ENCODE peak calls at places on chromosome 1, in four cellular contexts. L is activated B cell treated with CpG ODN at 0.5 μM for 24 hours, D is NCI-H1436, Y is tibial nerve. Z is an unnamed sample.

GRCh38 chr1:165364432-165365133 is 8.1 kb upstream of the LMX1A start:
- DNase-seq in L (no peak), D (no peak), Y (peak), Z (no peak)

GRCh38 chr1:210951279-210951678 is 182.7 kb downstream of the KCNH1 start:
- DNase-seq in L (no peak), Y (no peak), D (no peak), Z (no peak)

GRCh38 chr1:25222606-25223005 is 9.7 kb downstream of the SYF2 start:
- DNase-seq in Y (no peak), D (no peak), L (no peak), Z (no peak)

GRCh38 chr1:19122668-19123067 is 87.4 kb downstream of the UBR4 start:
- DNase-seq in Y (no peak), D (no peak), L (no peak), Z (no peak)

GRCh38 chr1:47823016-47823843 is 174.0 kb downstream of the TRABD2B start:
- DNase-seq in L (no peak), Y (no peak), D (no peak), Z (no peak)

GRCh38 chr1:183180213-183180612 is 5.9 kb upstream of the LAMC2 start:
- DNase-seq in D (no peak), Y (peak), L (no peak), Z (no peak)

GRCh38 chr1:25688390-25689119 is 72.0 kb downstream of the MAN1C1 start:
- DNase-seq in D (peak), Y (no peak), L (no peak), Z (no peak)

GRCh38 chr1:247749870-247750269 is 1.9 kb upstream of the OR14A2 start:
- DNase-seq in L (no peak), D (no peak), Y (no peak), Z (no peak)

GRCh38 chr1:205356424-205357151 is at the start of gene KLHDC8A:
- DNase-seq in Y (no peak), D (peak), L (no peak), Z (no peak)

GRCh38 chr1:83802023-83802422 is 196.9 kb downstream of the TTLL7 start:
- DNase-seq in D (peak), L (no peak), Y (no peak), Z (no peak)

GRCh38 chr1:29415156-29415830 is 179.0 kb downstream of the PTPRU start:
- DNase-seq in Y (no peak), L (no peak), D (peak), Z (no peak)

GRCh38 chr1:222616535-222616934 is 1.4 kb upstream of the MIA3 start:
- DNase-seq in L (no peak), D (no peak), Y (no peak), Z (no peak)

GRCh38 chr1:219659682-219660081 is 46.8 kb upstream of the ZC3H11B start:
- DNase-seq in L (no peak), Y (no peak), D (no peak), Z (peak)